ENCODE peak calls at places on chromosomes 11 and 22, in ten cellular contexts. One of them, this sample, is unnamed.

GRCh38 chr11:109680127-109680526 is 258.1 kb downstream of the C11orf87 start:
- DNase-seq in AG10803: peak; percentile 15
- DNase-seq in colonic mucosa: no peak
- DNase-seq in MCF 10A: peak; percentile 16
- DNase-seq in tibial nerve: no peak
- DNase-seq in neural progenitor cell: no peak
- DNase-seq in GM12865: no peak
- DNase-seq in foreskin fibroblast: no peak
- DNase-seq in cardiac muscle cell: no peak
- DNase-seq in transverse colon: no peak
- DNase-seq in this sample: no peak

GRCh38 chr11:8102296-8102915 is 21.4 kb downstream of the TUB start:
- DNase-seq in neural progenitor cell: no peak
- DNase-seq in GM12865: no peak
- DNase-seq in colonic mucosa: no peak
- DNase-seq in AG10803: no peak
- DNase-seq in transverse colon: no peak
- DNase-seq in foreskin fibroblast: no peak
- DNase-seq in cardiac muscle cell: no peak
- DNase-seq in MCF 10A: no peak
- DNase-seq in tibial nerve: peak; percentile 1
- DNase-seq in this sample: no peak

GRCh38 chr11:80521592-80521991 is 1080.8 kb upstream of the TENM4 start:
- DNase-seq in tibial nerve: no peak
- DNase-seq in transverse colon: no peak
- DNase-seq in colonic mucosa: no peak
- DNase-seq in MCF 10A: no peak
- DNase-seq in GM12865: no peak
- DNase-seq in cardiac muscle cell: peak; percentile 38
- DNase-seq in foreskin fibroblast: no peak
- DNase-seq in AG10803: no peak
- DNase-seq in neural progenitor cell: no peak
- DNase-seq in this sample: no peak

GRCh38 chr11:6270584-6271246 is 11.1 kb downstream of the CCKBR start:
- DNase-seq in MCF 10A: no peak
- DNase-seq in tibial nerve: no peak
- DNase-seq in cardiac muscle cell: no peak
- DNase-seq in AG10803: no peak
- DNase-seq in GM12865: no peak
- DNase-seq in transverse colon: no peak
- DNase-seq in neural progenitor cell: no peak
- DNase-seq in colonic mucosa: no peak
- DNase-seq in foreskin fibroblast: no peak
- DNase-seq in this sample: no peak

GRCh38 chr11:22193348-22194051 is 615 bp downstream of the ANO5 start:
- DNase-seq in AG10803: no peak
- DNase-seq in GM12865: peak; percentile 3
- DNase-seq in colonic mucosa: peak; percentile 34
- DNase-seq in MCF 10A: no peak
- DNase-seq in transverse colon: peak; percentile 14
- DNase-seq in neural progenitor cell: peak; percentile 69
- DNase-seq in tibial nerve: no peak
- DNase-seq in cardiac muscle cell: peak; percentile 67
- DNase-seq in foreskin fibroblast: no peak
- DNase-seq in this sample: no peak

GRCh38 chr11:66216911-66217310 is 51.5 kb upstream of the RAB1B start:
- DNase-seq in tibial nerve: no peak
- DNase-seq in neural progenitor cell: no peak
- DNase-seq in MCF 10A: no peak
- DNase-seq in cardiac muscle cell: no peak
- DNase-seq in foreskin fibroblast: no peak
- DNase-seq in transverse colon: no peak
- DNase-seq in GM12865: no peak
- DNase-seq in AG10803: no peak
- DNase-seq in colonic mucosa: no peak
- DNase-seq in this sample: no peak

GRCh38 chr22:27896251-27896650 is 22.8 kb downstream of the PITPNB start:
- DNase-seq in neural progenitor cell: no peak
- DNase-seq in colonic mucosa: no peak
- DNase-seq in tibial nerve: no peak
- DNase-seq in transverse colon: peak; percentile 30
- DNase-seq in AG10803: no peak
- DNase-seq in foreskin fibroblast: no peak
- DNase-seq in MCF 10A: no peak
- DNase-seq in cardiac muscle cell: no peak
- DNase-seq in GM12865: peak; percentile 82
- DNase-seq in this sample: no peak

GRCh38 chr11:88779551-88779950 is 286.2 kb downstream of the GRM5 start:
- DNase-seq in AG10803: peak; percentile 70
- DNase-seq in cardiac muscle cell: no peak
- DNase-seq in GM12865: no peak
- DNase-seq in colonic mucosa: no peak
- DNase-seq in tibial nerve: no peak
- DNase-seq in foreskin fibroblast: peak; percentile 88
- DNase-seq in MCF 10A: peak; percentile 27
- DNase-seq in transverse colon: no peak
- DNase-seq in neural progenitor cell: no peak
- DNase-seq in this sample: no peak

GRCh38 chr11:86672007-86672621 is at the start of gene ME3:
- DNase-seq in foreskin fibroblast: peak; percentile 57
- DNase-seq in GM12865: peak; percentile 12
- DNase-seq in AG10803: peak; percentile 41
- DNase-seq in neural progenitor cell: peak; percentile 65
- DNase-seq in tibial nerve: peak; percentile 33
- DNase-seq in cardiac muscle cell: peak; percentile 49
- DNase-seq in transverse colon: peak; percentile 72
- DNase-seq in colonic mucosa: peak; percentile 71
- DNase-seq in MCF 10A: no peak
- DNase-seq in this sample: peak; percentile 49

GRCh38 chr22:32562396-32562795 is 87.8 kb downstream of the FBXO7 start:
- DNase-seq in MCF 10A: no peak
- DNase-seq in AG10803: peak; percentile 25
- DNase-seq in neural progenitor cell: no peak
- DNase-seq in foreskin fibroblast: no peak
- DNase-seq in cardiac muscle cell: no peak
- DNase-seq in transverse colon: no peak
- DNase-seq in tibial nerve: no peak
- DNase-seq in GM12865: no peak
- DNase-seq in colonic mucosa: no peak
- DNase-seq in this sample: no peak

GRCh38 chr11:76670475-76671235 is at the start of gene LRRC32:
- DNase-seq in neural progenitor cell: peak; percentile 78
- DNase-seq in foreskin fibroblast: no peak
- DNase-seq in colonic mucosa: peak; percentile 67
- DNase-seq in AG10803: no peak
- DNase-seq in GM12865: peak; percentile 46
- DNase-seq in tibial nerve: no peak
- DNase-seq in transverse colon: peak; percentile 57
- DNase-seq in cardiac muscle cell: peak; percentile 54
- DNase-seq in MCF 10A: no peak
- DNase-seq in this sample: peak; percentile 43

GRCh38 chr11:111344032-111344431 is 35.0 kb downstream of the POU2AF1 start:
- DNase-seq in GM12865: peak; percentile 9
- DNase-seq in foreskin fibroblast: peak; percentile 54
- DNase-seq in cardiac muscle cell: no peak
- DNase-seq in AG10803: peak; percentile 80
- DNase-seq in transverse colon: peak; percentile 51
- DNase-seq in tibial nerve: peak; percentile 64
- DNase-seq in neural progenitor cell: no peak
- DNase-seq in colonic mucosa: no peak
- DNase-seq in MCF 10A: peak; percentile 88
- DNase-seq in this sample: no peak

GRCh38 chr11:57458410-57459111 is 1.8 kb upstream of the RTN4RL2 start:
- DNase-seq in tibial nerve: peak; percentile 50
- DNase-seq in colonic mucosa: peak; percentile 74
- DNase-seq in foreskin fibroblast: no peak
- DNase-seq in transverse colon: peak; percentile 56
- DNase-seq in GM12865: peak; percentile 33
- DNase-seq in MCF 10A: peak; percentile 38
- DNase-seq in AG10803: no peak
- DNase-seq in cardiac muscle cell: peak; percentile 55
- DNase-seq in neural progenitor cell: peak; percentile 70
- DNase-seq in this sample: peak; percentile 55

GRCh38 chr11:57459112-57460016 is 964 bp upstream of the RTN4RL2 start:
- DNase-seq in MCF 10A: no peak
- DNase-seq in AG10803: no peak
- DNase-seq in neural progenitor cell: peak; percentile 45
- DNase-seq in colonic mucosa: no peak
- DNase-seq in transverse colon: no peak
- DNase-seq in GM12865: no peak
- DNase-seq in tibial nerve: no peak
- DNase-seq in cardiac muscle cell: peak; percentile 15
- DNase-seq in foreskin fibroblast: no peak
- DNase-seq in this sample: no peak

GRCh38 chr11:57458060-57458409 is 2.3 kb upstream of the RTN4RL2 start:
- DNase-seq in transverse colon: no peak
- DNase-seq in AG10803: no peak
- DNase-seq in neural progenitor cell: no peak
- DNase-seq in colonic mucosa: no peak
- DNase-seq in foreskin fibroblast: no peak
- DNase-seq in cardiac muscle cell: no peak
- DNase-seq in tibial nerve: no peak
- DNase-seq in GM12865: no peak
- DNase-seq in MCF 10A: no peak
- DNase-seq in this sample: no peak

GRCh38 chr11:57456960-57457642 is 3.2 kb upstream of the RTN4RL2 start:
- DNase-seq in transverse colon: peak; percentile 88
- DNase-seq in MCF 10A: peak; percentile 82
- DNase-seq in cardiac muscle cell: peak; percentile 91
- DNase-seq in neural progenitor cell: peak; percentile 93
- DNase-seq in colonic mucosa: peak; percentile 92
- DNase-seq in foreskin fibroblast: peak; percentile 72
- DNase-seq in AG10803: peak; percentile 73
- DNase-seq in tibial nerve: peak; percentile 95
- DNase-seq in GM12865: peak; percentile 82
- DNase-seq in this sample: peak; percentile 73

GRCh38 chr11:57457643-57458023 is 2.7 kb upstream of the RTN4RL2 start:
- DNase-seq in MCF 10A: no peak
- DNase-seq in transverse colon: no peak
- DNase-seq in tibial nerve: no peak
- DNase-seq in GM12865: no peak
- DNase-seq in foreskin fibroblast: no peak
- DNase-seq in cardiac muscle cell: no peak
- DNase-seq in neural progenitor cell: no peak
- DNase-seq in colonic mucosa: no peak
- DNase-seq in AG10803: no peak
- DNase-seq in this sample: no peak
- TF ChIP-seq CTCF in MCF 10A: no peak
- TF ChIP-seq CTCF in transverse colon: no peak
- TF ChIP-seq CTCF in tibial nerve: no peak
- TF ChIP-seq CTCF in GM12865: no peak
- TF ChIP-seq CTCF in foreskin fibroblast: no peak
- TF ChIP-seq CTCF in cardiac muscle cell: no peak
- TF ChIP-seq CTCF in neural progenitor cell: no peak
- TF ChIP-seq CTCF in colonic mucosa: peak; percentile 31
- TF ChIP-seq CTCF in AG10803: no peak
- TF ChIP-seq CTCF in this sample: peak; percentile 41

GRCh38 chr22:25765801-25766200 is 23.8 kb downstream of the MYO18B start:
- DNase-seq in colonic mucosa: no peak
- DNase-seq in GM12865: no peak
- DNase-seq in transverse colon: no peak
- DNase-seq in neural progenitor cell: no peak
- DNase-seq in foreskin fibroblast: no peak
- DNase-seq in tibial nerve: no peak
- DNase-seq in MCF 10A: no peak
- DNase-seq in cardiac muscle cell: no peak
- DNase-seq in AG10803: no peak
- DNase-seq in this sample: no peak
- TF ChIP-seq CTCF in colonic mucosa: no peak
- TF ChIP-seq CTCF in GM12865: no peak
- TF ChIP-seq CTCF in transverse colon: no peak
- TF ChIP-seq CTCF in neural progenitor cell: no peak
- TF ChIP-seq CTCF in foreskin fibroblast: no peak
- TF ChIP-seq CTCF in tibial nerve: no peak
- TF ChIP-seq CTCF in MCF 10A: no peak
- TF ChIP-seq CTCF in cardiac muscle cell: no peak
- TF ChIP-seq CTCF in AG10803: no peak
- TF ChIP-seq CTCF in this sample: no peak

GRCh38 chr11:29435421-29435820 is 581.4 kb downstream of the KCNA4 start:
- DNase-seq in cardiac muscle cell: no peak
- DNase-seq in neural progenitor cell: no peak
- DNase-seq in tibial nerve: no peak
- DNase-seq in transverse colon: no peak
- DNase-seq in colonic mucosa: no peak
- DNase-seq in AG10803: no peak
- DNase-seq in MCF 10A: peak; percentile 4
- DNase-seq in GM12865: no peak
- DNase-seq in foreskin fibroblast: no peak
- DNase-seq in this sample: no peak

GRCh38 chr11:29438815-29439214 is 578.0 kb downstream of the KCNA4 start:
- DNase-seq in MCF 10A: no peak
- DNase-seq in cardiac muscle cell: no peak
- DNase-seq in neural progenitor cell: no peak
- DNase-seq in AG10803: no peak
- DNase-seq in transverse colon: no peak
- DNase-seq in colonic mucosa: no peak
- DNase-seq in tibial nerve: no peak
- DNase-seq in GM12865: no peak
- DNase-seq in foreskin fibroblast: no peak
- DNase-seq in this sample: no peak

DNA sequence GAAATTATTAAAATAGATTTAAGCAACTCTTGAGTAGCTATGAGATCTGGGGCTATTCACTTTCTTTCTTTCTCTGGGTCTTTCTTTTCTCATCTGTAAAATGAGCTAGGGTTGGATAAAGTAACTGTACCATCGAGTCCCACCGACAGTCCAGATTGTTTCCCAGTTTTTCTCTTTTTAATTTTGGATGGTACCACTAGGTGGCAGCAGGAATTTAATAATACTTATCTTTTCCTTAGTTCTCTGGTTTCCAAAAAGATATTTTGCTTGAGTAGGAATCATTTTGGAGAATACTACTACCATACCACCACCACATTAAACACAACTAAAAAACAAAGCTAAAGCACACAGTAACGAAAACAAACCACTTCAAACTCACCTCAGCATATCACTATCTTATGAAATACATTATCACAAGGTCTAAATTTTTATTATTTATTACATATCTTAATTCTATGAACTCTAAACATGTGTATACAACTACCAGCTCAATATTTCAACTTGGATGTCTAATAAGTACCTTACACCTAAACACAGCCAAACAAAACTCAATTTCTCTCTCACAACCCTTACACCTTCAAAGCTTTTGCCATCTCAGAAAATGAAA is 584.0 kb downstream of the KCNA4 start:
- DNase-seq in AG10803: peak; percentile 19
- DNase-seq in neural progenitor cell: peak; percentile 24
- DNase-seq in tibial nerve: no peak
- DNase-seq in GM12865: peak; percentile 2
- DNase-seq in MCF 10A: peak; percentile 47
- DNase-seq in cardiac muscle cell: peak; percentile 48
- DNase-seq in colonic mucosa: no peak
- DNase-seq in foreskin fibroblast: no peak
- DNase-seq in transverse colon: no peak
- DNase-seq in this sample: no peak
- TF ChIP-seq CTCF in AG10803: peak; percentile 63
- TF ChIP-seq CTCF in neural progenitor cell: peak; percentile 70
- TF ChIP-seq CTCF in tibial nerve: peak; percentile 23
- TF ChIP-seq CTCF in GM12865: peak; percentile 28
- TF ChIP-seq CTCF in MCF 10A: peak; percentile 69
- TF ChIP-seq CTCF in cardiac muscle cell: peak; percentile 56
- TF ChIP-seq CTCF in colonic mucosa: no peak
- TF ChIP-seq CTCF in foreskin fibroblast: peak; percentile 41
- TF ChIP-seq CTCF in transverse colon: peak; percentile 23
- TF ChIP-seq CTCF in this sample: no peak

GRCh38 chr11:101428918-101429317 is 154.9 kb downstream of the TRPC6 start:
- DNase-seq in GM12865: peak; percentile 26
- DNase-seq in tibial nerve: no peak
- DNase-seq in colonic mucosa: no peak
- DNase-seq in neural progenitor cell: peak; percentile 57
- DNase-seq in cardiac muscle cell: peak; percentile 24
- DNase-seq in transverse colon: no peak
- DNase-seq in AG10803: peak; percentile 42
- DNase-seq in foreskin fibroblast: no peak
- DNase-seq in MCF 10A: peak; percentile 57
- DNase-seq in this sample: no peak
- TF ChIP-seq CTCF in GM12865: peak; percentile 50
- TF ChIP-seq CTCF in tibial nerve: no peak
- TF ChIP-seq CTCF in colonic mucosa: peak; percentile 36
- TF ChIP-seq CTCF in neural progenitor cell: peak; percentile 73
- TF ChIP-seq CTCF in cardiac muscle cell: peak; percentile 39
- TF ChIP-seq CTCF in transverse colon: peak; percentile 16
- TF ChIP-seq CTCF in AG10803: peak; percentile 78
- TF ChIP-seq CTCF in foreskin fibroblast: peak; percentile 69
- TF ChIP-seq CTCF in MCF 10A: peak; percentile 47
- TF ChIP-seq CTCF in this sample: no peak